ENCODE peak calls at places on chromosomes 3 and 15, in nine cellular contexts. L, J, Z, O, A, W, U, H and P are unnamed samples.

GRCh38 chr15:80866936-80867335 is 87.8 kb downstream of the CEMIP start:
- DNase-seq in L (no peak), J (no peak), Z (no peak), O (no peak), A (no peak), W (no peak), U (no peak), H (no peak), P (no peak)

GRCh38 chr3:102353804-102354203 is 81.0 kb upstream of the ZPLD1 start:
- DNase-seq in L (no peak), J (no peak), Z (no peak), O (no peak), A (no peak), W (no peak), U (no peak), H (no peak), P (no peak)

GRCh38 chr3:23071306-23071705 is 131.8 kb upstream of the UBE2E2 start:
- DNase-seq in L (peak; percentile 5), J (no peak), Z (no peak), O (no peak), A (no peak), W (no peak), U (no peak), H (no peak), P (no peak)

GRCh38 chr3:144989756-144990155 is 1018.1 kb downstream of the DIPK2A start:
- DNase-seq in L (no peak), J (no peak), Z (no peak), O (no peak), A (no peak), W (no peak), U (no peak), H (no peak), P (no peak)

GRCh38 chr3:47782538-47783308 is 1.0 kb upstream of the SMARCC1 start:
- DNase-seq in L (peak; percentile 20), J (no peak), Z (no peak), O (no peak), A (no peak), W (no peak), U (no peak), H (no peak), P (no peak)

GRCh38 chr3:61727435-61727834 is 166.1 kb downstream of the PTPRG start:
- DNase-seq in L (no peak), J (no peak), Z (no peak), O (no peak), A (no peak), W (no peak), U (no peak), H (no peak), P (no peak)

GRCh38 chr15:92159481-92159880 is 234.2 kb upstream of the ST8SIA2 start:
- DNase-seq in L (no peak), J (no peak), Z (no peak), O (no peak), A (no peak), W (no peak), U (no peak), H (no peak), P (no peak)

GRCh38 chr3:134937256-134938023 is 142.4 kb downstream of the EPHB1 start:
- DNase-seq in L (no peak), J (peak; percentile 65), Z (no peak), O (no peak), A (no peak), W (no peak), U (no peak), H (no peak), P (no peak)

GRCh38 chr15:33126559-33127290 is 67.8 kb downstream of the FMN1 start:
- DNase-seq in L (peak; percentile 94), J (no peak), Z (peak; percentile 44), O (no peak), A (peak; percentile 44), W (peak; percentile 94), U (peak; percentile 82), H (peak; percentile 21), P (no peak)

GRCh38 chr3:13415236-13416001 is 4.7 kb downstream of the NUP210 start:
- DNase-seq in L (no peak), J (no peak), Z (no peak), O (no peak), A (no peak), W (no peak), U (no peak), H (no peak), P (no peak)

GRCh38 chr3:167084566-167084965 is 295.5 kb downstream of the ZBBX start:
- DNase-seq in L (no peak), J (no peak), Z (no peak), O (no peak), A (no peak), W (no peak), U (no peak), H (no peak), P (no peak)

GRCh38 chr15:82572311-82572710 is 32.1 kb upstream of the RPS17 start:
- DNase-seq in L (no peak), J (no peak), Z (no peak), O (no peak), A (no peak), W (no peak), U (no peak), H (no peak), P (no peak)

GRCh38 chr3:63961891-63962290 is 49.7 kb upstream of the SCAANT1 start:
- DNase-seq in L (peak; percentile 67), J (no peak), Z (no peak), O (no peak), A (no peak), W (peak; percentile 28), U (no peak), H (no peak), P (peak; percentile 52)

GRCh38 chr3:141875893-141876380 is 506 bp upstream of the ATP1B3 start:
- DNase-seq in L (no peak), J (peak; percentile 94), Z (no peak), O (peak; percentile 19), A (peak; percentile 64), W (peak; percentile 60), U (peak; percentile 82), H (no peak), P (peak; percentile 62)

GRCh38 chr3:187997946-187998561 is 155.9 kb upstream of the LPP start:
- DNase-seq in L (no peak), J (no peak), Z (no peak), O (no peak), A (no peak), W (no peak), U (no peak), H (no peak), P (peak; percentile 46)

GRCh38 chr3:177754508-177754921 is 557.2 kb upstream of the TBL1XR1 start:
- DNase-seq in L (no peak), J (no peak), Z (no peak), O (no peak), A (no peak), W (no peak), U (no peak), H (no peak), P (no peak)

GRCh38 chr3:124429129-124429815 is 301.0 kb upstream of the UMPS start:
- DNase-seq in L (peak; percentile 5), J (no peak), Z (no peak), O (no peak), A (no peak), W (peak; percentile 84), U (no peak), H (no peak), P (no peak)

GRCh38 chr3:196135693-196136639 is 54.1 kb upstream of the TFRC start:
- DNase-seq in L (no peak), J (no peak), Z (no peak), O (no peak), A (no peak), W (no peak), U (no peak), H (no peak), P (no peak)